ENCODE peak calls at places on chromosomes 7 and 10, in nine cellular contexts. U is esophagus squamous epithelium, C is adrenal gland, G is A549, R is esophagus muscularis mucosa, N is transverse colon, E is body of pancreas, L is ovary, I is IMR-90. O is an unnamed sample.

GRCh38 chr10:63744060-63744941 is 223.1 kb downstream of the REEP3 start:
- DNase-seq in U (no peak), N (no peak), I (no peak), E (no peak), R (no peak), L (no peak), G (no peak), C (no peak), O (no peak)

GRCh38 chr7:95929710-95930295 is 157.4 kb downstream of the DYNC1I1 start:
- DNase-seq in R (no peak), U (no peak), C (no peak), I (no peak), N (no peak), E (no peak), G (no peak), L (no peak), O (no peak)

GRCh38 chr7:3911685-3912084 is 610.6 kb downstream of the SDK1 start:
- DNase-seq in R (no peak), I (peak; percentile 7), U (no peak), E (no peak), C (no peak), L (no peak), G (no peak), N (no peak), O (no peak)

GRCh38 chr7:151830121-151830815 is 46.6 kb downstream of the PRKAG2 start:
- DNase-seq in R (no peak), U (no peak), C (no peak), E (no peak), N (no peak), L (no peak), I (no peak), G (no peak), O (no peak)

GRCh38 chr10:3811331-3811870 is 26.4 kb upstream of the KLF6 start:
- DNase-seq in E (peak; percentile 75), G (no peak), U (no peak), R (peak; percentile 91), N (peak; percentile 59), L (no peak), I (peak; percentile 71), C (peak; percentile 24), O (no peak)

GRCh38 chr10:73416571-73416970 is 2.7 kb upstream of the ANXA7 start:
- DNase-seq in U (no peak), R (no peak), G (no peak), I (no peak), N (no peak), C (no peak), L (no peak), E (no peak), O (no peak)

GRCh38 chr10:15558136-15558535 is 161.6 kb downstream of the ITGA8 start:
- DNase-seq in N (no peak), R (no peak), L (no peak), U (no peak), C (no peak), I (peak; percentile 69), E (no peak), G (no peak), O (no peak)

GRCh38 chr10:126536656-126537055 is 133.8 kb downstream of the C10orf90 start:
- DNase-seq in L (no peak), N (no peak), U (no peak), C (no peak), G (no peak), I (no peak), E (no peak), R (peak; percentile 77), O (no peak)

GRCh38 chr10:62501547-62501946 is 127.4 kb downstream of the ZNF365 start:
- DNase-seq in E (no peak), I (peak; percentile 34), G (no peak), C (no peak), R (no peak), L (no peak), U (no peak), N (no peak), O (no peak)

GRCh38 chr7:94374231-94374630 is 20.5 kb upstream of the COL1A2 start:
- DNase-seq in E (peak; percentile 37), G (no peak), L (peak; percentile 89), N (peak; percentile 61), R (no peak), I (peak; percentile 93), U (no peak), C (peak; percentile 57), O (peak; percentile 42)

GRCh38 chr10:70158113-70158512 is 11.6 kb upstream of the TYSND1 start:
- DNase-seq in N (no peak), R (no peak), L (no peak), E (no peak), I (no peak), G (no peak), C (no peak), U (no peak), O (no peak)

GRCh38 chr10:133133471-133134231 is 26.4 kb upstream of the KNDC1 start:
- DNase-seq in R (no peak), C (no peak), N (no peak), G (no peak), I (no peak), L (peak; percentile 13), E (no peak), U (no peak), O (no peak)

GRCh38 chr10:59750155-59750945 is 2.9 kb downstream of the MRLN start:
- DNase-seq in L (no peak), N (no peak), E (no peak), R (peak; percentile 26), U (no peak), C (peak; percentile 92), G (no peak), I (peak; percentile 4), O (no peak)

GRCh38 chr7:148474421-148474820 is 116.1 kb upstream of the C7orf33 start:
- DNase-seq in E (no peak), C (no peak), N (no peak), U (no peak), L (no peak), I (no peak), R (no peak), G (no peak), O (no peak)

GRCh38 chr7:148473694-148474222 is 116.8 kb upstream of the C7orf33 start:
- DNase-seq in I (no peak), U (no peak), R (no peak), N (no peak), L (no peak), G (no peak), C (no peak), E (no peak), O (no peak)

DNA sequence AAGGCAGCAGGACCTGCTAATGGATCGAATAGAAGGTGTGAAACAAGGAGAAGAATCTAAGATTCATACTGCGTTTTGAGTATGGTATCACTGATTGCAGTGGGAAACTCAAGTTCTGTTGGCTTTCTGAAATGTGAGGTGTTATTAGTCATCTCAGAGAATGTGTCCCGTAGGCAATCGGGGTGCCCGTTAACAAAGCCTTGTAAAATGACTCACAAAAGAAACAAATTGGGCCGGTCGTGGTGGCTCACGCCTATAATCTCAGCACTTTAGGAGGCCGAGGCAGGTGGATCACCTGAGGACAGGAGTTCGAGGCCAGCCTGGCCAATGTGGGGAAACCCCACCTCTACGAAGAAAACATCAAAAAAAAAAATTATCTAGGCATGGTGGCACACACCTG is 118.2 kb upstream of the C7orf33 start:
- DNase-seq in N (no peak), R (no peak), L (no peak), E (no peak), U (no peak), I (no peak), C (no peak), G (no peak), O (peak; percentile 30)
- TF ChIP-seq POLR2A in N (no peak), R (no peak), L (no peak), E (no peak), U (no peak), I (no peak), C (no peak), G (no peak), O (no peak)

DNA sequence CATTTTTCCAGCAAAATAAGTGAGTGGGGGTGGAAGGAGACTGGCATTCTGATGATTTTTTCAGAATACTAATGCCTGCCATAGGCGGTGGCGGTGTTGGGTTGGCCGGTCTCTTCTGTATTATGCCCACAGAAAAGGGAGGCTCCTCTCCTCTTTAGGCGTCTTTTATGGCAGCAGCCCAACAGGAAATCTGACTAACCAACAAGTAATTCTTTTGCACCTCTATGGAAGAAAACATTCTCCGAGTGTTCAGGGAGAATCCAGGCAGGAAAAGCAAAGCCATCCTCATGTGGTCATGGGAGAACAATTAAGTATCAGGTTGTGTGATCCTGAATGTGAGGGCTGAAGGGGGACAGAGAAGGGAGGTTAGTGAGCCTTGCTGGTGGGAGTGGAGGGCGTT is 32.0 kb upstream of the ELMO1 start:
- DNase-seq in U (no peak), G (no peak), R (no peak), L (no peak), I (no peak), E (no peak), N (no peak), C (no peak), O (no peak)
- TF ChIP-seq POLR2A in U (no peak), G (no peak), R (no peak), L (no peak), I (no peak), E (no peak), N (no peak), C (no peak), O (no peak)

DNA sequence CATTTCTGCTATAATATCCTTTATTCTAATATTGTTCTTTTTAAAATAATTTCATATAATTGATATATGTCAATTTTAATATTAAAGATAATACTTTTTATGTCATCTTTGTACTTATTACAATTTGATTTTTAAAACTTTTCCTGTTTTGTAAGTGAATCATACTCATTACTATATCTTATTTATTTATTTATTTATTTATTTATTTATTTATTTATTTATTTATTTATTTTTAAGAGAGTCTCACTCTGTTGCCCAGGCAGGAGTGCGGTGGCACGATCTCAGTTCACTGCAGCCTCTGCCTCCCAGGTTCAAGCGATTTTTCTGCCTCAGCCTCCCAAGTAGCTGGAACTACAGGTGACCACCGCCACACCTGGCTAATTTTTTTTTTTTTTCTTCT is 215.3 kb downstream of the SUGCT start:
- DNase-seq in R (no peak), L (no peak), G (no peak), N (no peak), U (no peak), E (no peak), C (no peak), I (no peak), O (no peak)
- TF ChIP-seq POLR2A in R (no peak), L (no peak), G (no peak), N (no peak), U (no peak), E (no peak), C (no peak), I (no peak), O (no peak)

DNA sequence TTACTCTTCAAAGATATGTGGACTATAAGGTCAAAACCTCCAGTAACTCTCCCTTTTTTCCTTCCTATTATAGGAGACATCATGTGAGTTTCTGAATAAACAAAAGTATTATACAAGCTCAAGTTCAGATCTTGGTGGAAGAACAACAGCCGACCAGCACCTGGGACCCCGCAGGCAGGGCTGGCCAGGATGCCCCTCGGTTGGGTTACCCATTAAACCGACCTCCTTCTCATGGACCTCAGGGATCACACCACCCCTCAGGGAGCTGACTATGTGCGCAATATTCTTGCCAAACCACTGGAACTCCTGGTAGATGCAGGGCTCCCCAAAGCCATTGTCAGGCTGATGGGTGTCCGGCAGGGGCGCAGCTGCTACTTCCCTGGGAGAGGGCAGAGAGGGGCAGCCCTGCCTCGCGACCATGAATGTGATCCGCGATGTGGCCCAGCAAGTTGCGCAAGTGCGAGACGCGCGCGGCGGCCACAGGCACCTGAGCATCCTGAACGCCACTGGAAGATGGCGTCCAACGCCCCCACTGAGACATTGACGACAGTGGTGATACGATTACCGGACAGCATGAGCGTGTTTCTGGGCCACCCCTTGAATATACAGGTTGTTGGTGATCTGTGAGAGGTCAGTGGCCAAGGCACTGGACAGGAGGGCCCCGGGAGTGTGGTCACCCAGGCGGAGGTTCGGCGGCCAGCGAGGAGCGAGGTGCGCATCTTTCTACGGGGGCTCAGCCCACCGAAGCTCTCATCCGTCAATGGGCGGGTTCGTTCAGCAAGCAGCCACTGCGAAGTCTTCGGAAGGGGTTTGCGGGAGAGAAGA is 161.3 kb downstream of the IPMK start:
- DNase-seq in N (no peak), R (no peak), G (no peak), I (no peak), U (no peak), L (no peak), C (no peak), E (no peak), O (no peak)
- TF ChIP-seq POLR2A in N (no peak), R (no peak), G (no peak), I (no peak), U (no peak), L (no peak), C (no peak), E (no peak), O (no peak)

O was measured in H54.